ENCODE peak calls at places on chromosomes 13 and 19, in ten cellular contexts. R is colonic mucosa, D is IMR-90, P is mucosa of descending colon, O is psoas muscle, B is A549, M is Panc1, N is neuronal stem cell, T is heart right ventricle, A is fibroblast of lung. K is an unnamed sample.

GRCh38 chr13:42057918-42058530 is 9.6 kb downstream of the DGKH start:
- DNase-seq in R (no peak), D (no peak), P (no peak), O (no peak), B (no peak), M (no peak), N (no peak), T (no peak), A (no peak), K (no peak)

GRCh38 chr13:106433066-106433465 is 102.4 kb downstream of the EFNB2 start:
- DNase-seq in R (no peak), D (no peak), P (no peak), O (no peak), B (peak; percentile 4), M (no peak), N (no peak), T (no peak), A (no peak), K (no peak)

GRCh38 chr13:24860775-24861174 is 96.8 kb downstream of the RNF17 start:
- DNase-seq in R (no peak), D (no peak), P (no peak), O (no peak), B (no peak), M (no peak), N (no peak), T (no peak), A (no peak), K (no peak)

GRCh38 chr13:76016799-76017198 is 380.7 kb downstream of the LMO7 start:
- DNase-seq in R (peak; percentile 26), D (peak; percentile 23), P (no peak), O (no peak), B (peak; percentile 43), M (no peak), N (peak; percentile 8), T (no peak), A (peak; percentile 14), K (no peak)

GRCh38 chr13:48593551-48593950 is 60.2 kb upstream of the CYSLTR2 start:
- DNase-seq in R (no peak), D (no peak), P (no peak), O (no peak), B (no peak), M (no peak), N (no peak), T (no peak), A (no peak), K (no peak)

GRCh38 chr13:98886587-98886986 is 91.3 kb downstream of the DOCK9 start:
- DNase-seq in R (no peak), D (no peak), P (no peak), O (no peak), B (no peak), M (no peak), N (no peak), T (no peak), A (no peak), K (no peak)

GRCh38 chr19:3840804-3841203 is 28.0 kb downstream of the ZFR2 start:
- DNase-seq in R (no peak), D (no peak), P (no peak), O (no peak), B (no peak), M (no peak), N (no peak), T (no peak), A (no peak), K (no peak)

GRCh38 chr13:88675997-88676396 is 1004.8 kb downstream of the SLITRK5 start:
- DNase-seq in R (no peak), D (no peak), P (no peak), O (no peak), B (no peak), M (no peak), N (no peak), T (no peak), A (no peak), K (no peak)

GRCh38 chr19:9952276-9952675 is 16.0 kb upstream of the OLFM2 start:
- DNase-seq in R (no peak), D (no peak), P (no peak), O (no peak), B (no peak), M (no peak), N (no peak), T (no peak), A (no peak), K (no peak)

GRCh38 chr13:52994865-52995264 is 33.7 kb upstream of the OLFM4 start:
- DNase-seq in R (no peak), D (no peak), P (no peak), O (no peak), B (no peak), M (no peak), N (no peak), T (no peak), A (no peak), K (no peak)

GRCh38 chr13:36362914-36363313 is 16.7 kb upstream of the SPART start:
- DNase-seq in R (no peak), D (no peak), P (no peak), O (no peak), B (no peak), M (no peak), N (no peak), T (no peak), A (no peak), K (no peak)

GRCh38 chr19:15252398-15253018 is 20.3 kb upstream of the EPHX3 start:
- DNase-seq in R (no peak), D (peak; percentile 45), P (no peak), O (peak; percentile 70), B (peak; percentile 33), M (no peak), N (no peak), T (no peak), A (peak; percentile 36), K (no peak)

GRCh38 chr13:44197791-44198770 is 175.5 kb upstream of the SERP2 start:
- DNase-seq in R (no peak), D (peak; percentile 17), P (no peak), O (no peak), B (no peak), M (no peak), N (no peak), T (no peak), A (peak; percentile 57), K (no peak)

DNA sequence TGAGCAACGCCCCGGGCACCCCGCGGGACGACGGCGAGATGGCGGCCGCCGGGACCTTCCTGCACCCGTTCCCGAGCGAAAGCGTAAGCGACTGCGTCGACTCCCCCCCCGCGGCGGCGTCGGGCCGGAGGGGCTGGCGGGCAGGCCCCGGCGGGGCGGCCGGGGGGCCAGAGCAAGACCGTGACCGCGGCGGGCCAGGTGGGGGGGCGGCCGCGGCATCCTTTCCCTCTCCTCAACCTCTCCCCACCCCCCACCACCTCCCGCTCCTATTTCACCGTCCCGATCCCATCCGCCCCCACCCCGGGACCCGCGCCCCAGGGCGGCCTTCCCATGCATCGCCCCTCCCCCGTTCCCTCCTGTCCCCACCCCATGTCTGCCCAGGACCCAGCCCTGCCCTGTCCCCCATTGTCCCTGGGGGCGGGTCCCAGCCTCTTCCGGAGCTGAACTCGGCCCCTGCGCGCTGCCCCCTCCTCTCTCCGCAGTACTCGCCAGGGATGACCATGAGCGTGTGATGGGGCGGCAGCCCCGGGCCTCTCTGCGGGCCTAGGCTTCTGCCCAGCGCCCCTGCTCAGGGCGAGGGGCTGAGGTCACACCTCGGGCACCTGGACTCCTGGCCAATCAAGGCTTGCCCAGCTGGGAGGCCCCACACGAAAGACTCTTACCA is 4.1 kb downstream of the ISYNA1 start:
- DNase-seq in R (no peak), D (no peak), P (peak; percentile 64), O (peak; percentile 60), B (no peak), M (no peak), N (no peak), T (no peak), A (no peak), K (no peak)
- H3K4me3 ChIP-seq in R (peak overlapping the region; percentile 22), D (no peak overlapping the region), P (no peak overlapping the region), O (peak overlapping the region; percentile 52), B (no peak overlapping the region), M (no peak overlapping the region), N (no peak overlapping the region), T (peak overlapping the region; percentile 10), A (no peak overlapping the region), K (peak overlapping the region; percentile 44)

GRCh38 chr13:34129422-34129821 is 311.5 kb downstream of the RFC3 start:
- DNase-seq in R (no peak), D (no peak), P (no peak), O (no peak), B (no peak), M (no peak), N (no peak), T (no peak), A (no peak), K (no peak)
- H3K4me1 ChIP-seq in R (no peaks in the 10 kb centered on the region), D (no peaks in the 10 kb centered on the region), P (no peaks in the 10 kb centered on the region), O (no peaks in the 10 kb centered on the region), B (peaks cover 5% of the 10 kb centered on the region), M (no peaks in the 10 kb centered on the region), N (no peaks in the 10 kb centered on the region), T (no peaks in the 10 kb centered on the region), A (no peaks in the 10 kb centered on the region), K (no peaks in the 10 kb centered on the region)

DNA sequence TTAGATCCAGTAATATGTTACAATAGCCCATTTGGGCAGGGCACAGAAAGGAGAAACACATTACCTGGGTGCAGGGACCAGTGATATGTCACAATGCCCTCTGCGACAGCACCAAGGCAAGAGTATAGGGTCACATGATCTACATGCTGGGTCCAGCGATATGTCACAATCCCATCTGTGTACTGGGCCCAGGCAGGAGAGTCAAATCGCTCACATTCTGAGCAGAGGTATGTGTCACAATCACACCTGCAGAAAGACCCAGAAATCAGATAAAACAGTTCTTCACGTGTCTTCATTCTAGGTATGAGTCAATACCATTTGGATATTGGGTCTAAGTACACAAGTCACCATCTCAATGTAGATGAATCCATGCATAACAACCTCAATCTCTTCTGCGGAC is 7.1 kb upstream of the ZNF43 start:
- DNase-seq in R (no peak), D (no peak), P (no peak), O (no peak), B (no peak), M (no peak), N (no peak), T (no peak), A (no peak), K (no peak)
- H3K9me3 ChIP-seq in R (no peaks in the 10 kb centered on the region), D (no peaks in the 10 kb centered on the region), P (no peaks in the 10 kb centered on the region), O (no peaks in the 10 kb centered on the region), B (no peaks in the 10 kb centered on the region), M (no peaks in the 10 kb centered on the region), N (no peaks in the 10 kb centered on the region), T (no peaks in the 10 kb centered on the region), A (no peaks in the 10 kb centered on the region), K (no peaks in the 10 kb centered on the region)

GRCh38 chr13:95228130-95228529 is 73.1 kb downstream of the ABCC4 start:
- DNase-seq in R (no peak), D (no peak), P (no peak), O (no peak), B (no peak), M (no peak), N (no peak), T (no peak), A (no peak), K (no peak)

GRCh38 chr13:95226932-95227718 is 74.1 kb downstream of the ABCC4 start:
- DNase-seq in R (no peak), D (no peak), P (no peak), O (no peak), B (no peak), M (no peak), N (no peak), T (no peak), A (no peak), K (no peak)

GRCh38 chr13:95231393-95231792 is 69.9 kb downstream of the ABCC4 start:
- DNase-seq in R (no peak), D (no peak), P (no peak), O (no peak), B (no peak), M (no peak), N (no peak), T (no peak), A (no peak), K (peak; percentile 27)

GRCh38 chr13:95233026-95233635 is 68.1 kb downstream of the ABCC4 start:
- DNase-seq in R (no peak), D (no peak), P (no peak), O (no peak), B (no peak), M (no peak), N (no peak), T (no peak), A (no peak), K (no peak)

GRCh38 chr13:95229855-95230254 is 71.4 kb downstream of the ABCC4 start:
- DNase-seq in R (no peak), D (no peak), P (no peak), O (no peak), B (no peak), M (no peak), N (no peak), T (no peak), A (no peak), K (no peak)
- H3K4me3 ChIP-seq in R (no peak overlapping the region), D (no peak overlapping the region), P (no peak overlapping the region), O (no peak overlapping the region), B (no peak overlapping the region), M (no peak overlapping the region), N (no peak overlapping the region), T (no peak overlapping the region), A (no peak overlapping the region), K (no peak overlapping the region)